ENCODE peak calls at places on chromosomes 5 and 9, in ten cellular contexts. X, R, Z, T, B, M, J, G, L and S are unnamed samples.

GRCh38 chr5:91272858-91273257 is 110.3 kb downstream of the ARRDC3 start:
- DNase-seq in M (no peak), J (no peak), R (no peak), Z (no peak), X (no peak), B (no peak), L (no peak), T (no peak), G (no peak), S (peak)

GRCh38 chr5:83467315-83468044 is 4.1 kb upstream of the VCAN start:
- DNase-seq in T (no peak), X (peak), B (no peak), J (no peak), Z (peak), L (no peak), M (peak), R (peak), G (peak), S (no peak)

GRCh38 chr5:147857302-147858129 is 21.0 kb upstream of the SCGB3A2 start:
- DNase-seq in X (no peak), B (peak), J (peak), Z (peak), M (peak), R (no peak), L (no peak), T (peak), G (peak), S (peak)

GRCh38 chr9:33677961-33678360 is 117.4 kb upstream of the PRSS3 start:
- DNase-seq in J (no peak), G (no peak), Z (no peak), L (no peak), X (no peak), M (no peak), T (no peak), R (no peak), B (no peak), S (no peak)

GRCh38 chr9:126702501-126703329 is 89.0 kb downstream of the LMX1B start:
- DNase-seq in G (no peak), J (no peak), Z (peak), R (no peak), X (no peak), T (peak), L (no peak), B (peak), M (no peak), S (no peak)

GRCh38 chr9:14189578-14189977 is 124.4 kb downstream of the NFIB start:
- DNase-seq in J (no peak), M (peak), G (no peak), L (no peak), B (no peak), Z (no peak), T (no peak), X (no peak), R (no peak), S (no peak)

GRCh38 chr5:16066320-16066719 is 113.3 kb downstream of the MARCHF11 start:
- DNase-seq in Z (no peak), B (no peak), X (no peak), G (no peak), L (no peak), T (no peak), R (no peak), M (no peak), J (no peak), S (no peak)

GRCh38 chr5:140342287-140342686 is 4.1 kb downstream of the HBEGF start:
- DNase-seq in Z (no peak), L (no peak), T (peak), B (no peak), J (no peak), R (no peak), G (no peak), X (no peak), M (no peak), S (peak)

GRCh38 chr5:40227366-40227765 is 452.3 kb upstream of the PTGER4 start:
- DNase-seq in L (no peak), X (no peak), Z (no peak), G (peak), M (peak), R (no peak), T (no peak), J (no peak), B (no peak), S (no peak)

GRCh38 chr5:86175224-86175623 is 442.5 kb upstream of the COX7C start:
- DNase-seq in B (no peak), T (no peak), X (no peak), Z (no peak), J (no peak), M (no peak), R (no peak), G (no peak), L (no peak), S (peak)

GRCh38 chr9:124659099-124659659 is 111.9 kb downstream of the NR6A1 start:
- DNase-seq in J (peak), T (peak), Z (peak), X (peak), M (peak), L (no peak), G (peak), B (peak), R (peak), S (peak)

GRCh38 chr9:98944130-98945074 is 695 bp downstream of the COL15A1 start:
- DNase-seq in G (no peak), B (no peak), T (peak), Z (peak), X (no peak), R (peak), L (no peak), J (no peak), M (no peak), S (no peak)

GRCh38 chr5:41181691-41182564 is 31.4 kb downstream of the C6 start:
- DNase-seq in B (no peak), X (no peak), R (no peak), J (peak), T (no peak), Z (no peak), G (no peak), M (no peak), L (no peak), S (no peak)

GRCh38 chr9:111842313-111842712 is 47.6 kb upstream of the SHOC1 start:
- DNase-seq in Z (no peak), L (no peak), M (peak), G (peak), T (no peak), B (no peak), J (no peak), R (no peak), X (no peak), S (no peak)

GRCh38 chr5:151671979-151672378 is 14.7 kb downstream of the SPARC start:
- DNase-seq in G (peak), R (no peak), Z (peak), B (no peak), L (no peak), J (no peak), X (no peak), T (no peak), M (peak), S (no peak)

GRCh38 chr5:67588389-67588788 is 391.8 kb upstream of the CD180 start:
- DNase-seq in R (no peak), X (no peak), B (no peak), T (no peak), G (no peak), M (no peak), Z (no peak), J (no peak), L (no peak), S (no peak)

GRCh38 chr9:134642385-134643181 is 980 bp downstream of the COL5A1 start:
- DNase-seq in L (no peak), R (peak), X (peak), B (peak), G (peak), Z (peak), M (peak), J (no peak), T (no peak), S (no peak)

GRCh38 chr9:806285-807156 is 35.0 kb upstream of the DMRT1 start:
- DNase-seq in B (no peak), M (peak), R (no peak), J (peak), L (no peak), X (no peak), T (no peak), G (peak), Z (no peak), S (no peak)

GRCh38 chr9:17627641-17628040 is 48.8 kb downstream of the SH3GL2 start:
- DNase-seq in Z (no peak), L (no peak), G (no peak), J (no peak), B (no peak), T (no peak), X (no peak), R (no peak), M (no peak), S (no peak)

GRCh38 chr5:107284822-107285510 is 385.8 kb downstream of the EFNA5 start:
- DNase-seq in X (no peak), Z (peak), M (peak), R (no peak), L (no peak), T (no peak), J (peak), G (peak), B (no peak), S (no peak)

GRCh38 chr9:133684461-133685361 is 48.5 kb downstream of the DBH start:
- DNase-seq in J (no peak), X (peak), Z (no peak), M (no peak), L (no peak), T (peak), R (peak), B (no peak), G (no peak), S (no peak)

GRCh38 chr5:141785135-141785534 is 93.1 kb downstream of the PCDH1 start:
- DNase-seq in M (no peak), T (no peak), Z (peak), X (no peak), B (no peak), G (no peak), J (peak), L (no peak), R (no peak), S (no peak)

GRCh38 chr5:1368236-1368635 is 23.3 kb upstream of the CLPTM1L start:
- DNase-seq in R (no peak), G (no peak), B (no peak), Z (no peak), L (no peak), T (no peak), M (no peak), J (peak), X (no peak), S (no peak)

GRCh38 chr5:65812648-65813047 is 90.6 kb downstream of the NLN start:
- DNase-seq in R (no peak), M (no peak), J (peak), X (no peak), L (no peak), T (no peak), Z (no peak), G (no peak), B (no peak), S (no peak)

GRCh38 chr9:13614060-13614459 is 334.6 kb upstream of the MPDZ start:
- DNase-seq in M (no peak), J (no peak), R (no peak), T (no peak), Z (no peak), L (no peak), G (no peak), X (no peak), B (peak), S (no peak)

GRCh38 chr9:83588256-83588655 is 34.7 kb upstream of the IDNK start:
- DNase-seq in J (no peak), B (no peak), R (no peak), Z (no peak), G (no peak), X (no peak), L (no peak), M (no peak), T (no peak), S (no peak)

GRCh38 chr5:152853361-152853760 is 448.3 kb upstream of the NMUR2 start:
- DNase-seq in M (no peak), B (no peak), Z (no peak), X (no peak), L (no peak), G (no peak), T (no peak), R (no peak), J (no peak), S (no peak)

GRCh38 chr5:117681855-117682254 is 1107.2 kb upstream of the SEMA6A start:
- DNase-seq in G (no peak), B (no peak), M (no peak), T (no peak), X (no peak), R (no peak), J (no peak), Z (no peak), L (no peak), S (no peak)

GRCh38 chr9:18261143-18261542 is 212.8 kb upstream of the ADAMTSL1 start:
- DNase-seq in Z (no peak), R (no peak), L (no peak), G (peak), X (no peak), T (no peak), J (no peak), M (no peak), B (no peak), S (no peak)

GRCh38 chr9:76756273-76756650 is 8.0 kb upstream of the PCA3 start:
- DNase-seq in R (no peak), M (peak), T (peak), B (peak), G (peak), Z (no peak), X (peak), J (peak), L (no peak), S (no peak)

GRCh38 chr9:132768932-132769894 is 98.9 kb downstream of the GTF3C4 start:
- DNase-seq in T (no peak), B (peak), Z (peak), X (no peak), R (peak), J (peak), M (peak), G (peak), L (peak), S (peak)

GRCh38 chr9:130138791-130139190 is 33.4 kb upstream of the NCS1 start:
- DNase-seq in X (peak), J (no peak), T (peak), R (peak), L (no peak), B (no peak), G (peak), M (peak), Z (peak), S (no peak)

GRCh38 chr5:68884893-68885292 is 208.9 kb upstream of the SLC30A5 start:
- DNase-seq in G (peak), X (no peak), R (no peak), M (peak), L (no peak), B (no peak), J (peak), T (no peak), Z (no peak), S (no peak)

GRCh38 chr5:39186289-39186688 is 33.1 kb downstream of the FYB1 start:
- DNase-seq in Z (no peak), X (no peak), M (no peak), R (no peak), G (no peak), B (no peak), T (no peak), L (no peak), J (no peak), S (no peak)

GRCh38 chr5:40236001-40236400 is 443.7 kb upstream of the PTGER4 start:
- DNase-seq in G (no peak), M (peak), J (no peak), Z (no peak), R (no peak), B (no peak), L (no peak), T (no peak), X (no peak), S (no peak)

GRCh38 chr5:172979778-172980177 is 3.8 kb upstream of the ATP6V0E1 start:
- DNase-seq in X (no peak), R (no peak), L (no peak), M (peak), T (no peak), J (no peak), G (no peak), B (no peak), Z (no peak), S (no peak)

GRCh38 chr5:101580591-101580990 is 677.5 kb upstream of the ST8SIA4 start:
- DNase-seq in M (peak), T (no peak), J (no peak), R (no peak), L (no peak), B (no peak), G (no peak), X (no peak), Z (no peak), S (no peak)

GRCh38 chr9:122053951-122054350 is 39.2 kb downstream of the TTLL11 start:
- DNase-seq in M (peak), B (no peak), G (peak), R (no peak), L (no peak), T (no peak), Z (no peak), X (no peak), J (no peak), S (no peak)

DNA sequence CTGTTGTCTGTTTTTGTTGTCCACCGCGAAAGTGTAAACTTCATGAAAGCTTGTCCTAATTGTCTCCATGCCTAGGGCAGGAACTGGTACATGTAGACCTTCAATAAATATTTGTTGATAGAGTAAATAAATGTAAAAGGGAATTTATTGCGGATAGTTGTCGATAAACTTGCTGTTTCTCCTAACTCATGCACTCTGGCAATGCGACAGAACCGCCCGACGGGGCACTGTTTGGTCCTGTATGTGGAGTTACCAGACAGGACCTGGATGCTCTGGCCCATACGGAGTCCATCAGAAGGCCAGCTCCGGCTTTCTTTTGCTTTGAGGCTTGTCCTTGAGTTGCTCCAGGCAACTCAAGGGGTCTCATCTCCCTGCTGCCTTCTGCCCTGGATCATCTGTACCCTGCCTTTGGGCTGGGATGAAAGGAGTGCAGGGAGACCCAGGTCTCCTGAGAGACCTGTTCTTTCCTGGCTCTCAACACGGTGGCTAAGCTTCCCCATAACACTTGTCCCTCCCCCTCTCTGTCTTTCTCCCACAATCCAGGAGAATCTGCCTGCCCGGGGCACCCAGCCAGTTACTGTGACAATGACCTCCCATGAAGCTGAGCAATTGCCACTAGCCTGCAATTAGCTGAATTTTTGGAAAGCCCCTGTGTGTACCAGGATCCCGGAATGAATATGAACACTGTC is 149.5 kb upstream of the PTCH1 start:
- DNase-seq in G (no peak), J (no peak), R (no peak), L (no peak), M (no peak), B (no peak), Z (no peak), X (no peak), T (no peak), S (no peak)
- H3K4me3 ChIP-seq in G (no peak), J (no peak), R (no peak), L (no peak), M (no peak), B (no peak), Z (no peak), X (no peak), T (no peak), S (no peak)

DNA sequence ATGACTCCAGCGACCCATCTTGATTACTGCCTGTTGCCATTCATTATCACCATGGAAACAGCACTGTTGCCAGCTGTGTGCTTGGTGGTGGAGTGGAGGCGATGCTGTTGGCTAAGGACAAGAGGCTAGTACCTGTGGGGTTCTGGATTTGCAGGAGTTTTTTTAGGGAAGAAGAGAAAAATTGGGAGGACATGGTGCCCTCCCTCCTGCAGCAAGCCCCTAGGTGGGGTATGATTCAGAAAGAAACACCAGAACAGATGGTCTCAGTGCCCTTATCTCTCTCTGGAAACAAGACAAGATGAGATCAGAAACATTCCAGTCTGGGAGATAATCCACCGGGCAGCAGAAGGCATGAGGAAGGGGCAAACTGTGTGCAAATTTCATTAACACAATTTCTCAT is 87.8 kb upstream of the TLR4 start:
- DNase-seq in Z (no peak), R (no peak), G (no peak), T (no peak), M (no peak), X (no peak), L (no peak), J (peak), B (peak), S (no peak)
- H3K4me3 ChIP-seq in Z (no peak), R (no peak), G (no peak), T (no peak), M (no peak), X (no peak), L (no peak), J (no peak), B (no peak), S (no peak)

GRCh38 chr5:125587631-125588030 is 835.6 kb upstream of the GRAMD2B start:
- DNase-seq in R (no peak), L (no peak), T (no peak), Z (no peak), M (no peak), X (no peak), J (no peak), B (no peak), G (peak), S (no peak)

GRCh38 chr5:125595095-125595494 is 828.1 kb upstream of the GRAMD2B start:
- DNase-seq in Z (no peak), R (peak), M (no peak), G (peak), T (peak), J (no peak), B (no peak), X (no peak), L (no peak), S (no peak)

GRCh38 chr5:125595845-125596244 is 827.4 kb upstream of the GRAMD2B start:
- DNase-seq in R (no peak), X (no peak), Z (no peak), B (no peak), L (no peak), J (no peak), T (no peak), G (no peak), M (no peak), S (no peak)

GRCh38 chr5:125597338-125597737 is 825.9 kb upstream of the GRAMD2B start:
- DNase-seq in B (no peak), J (no peak), R (no peak), T (no peak), Z (no peak), L (no peak), X (no peak), G (peak), M (peak), S (no peak)

DNA sequence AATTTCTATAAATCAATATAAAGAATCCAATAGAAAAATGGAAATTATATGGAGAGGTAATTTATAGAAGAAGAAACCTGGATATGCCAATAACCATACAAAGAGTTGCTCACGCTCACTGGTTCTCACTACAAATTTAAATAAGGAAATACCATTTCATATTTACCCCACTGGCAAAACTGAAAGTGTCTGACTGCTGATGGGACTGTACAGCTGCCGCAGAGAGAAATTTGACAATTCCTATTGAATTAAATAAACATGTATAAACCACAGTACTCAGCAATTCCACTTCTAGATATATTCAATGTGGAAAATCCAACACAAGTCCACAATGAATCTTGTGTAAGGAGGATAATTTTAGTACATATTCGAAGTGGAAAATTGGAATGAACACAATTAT is 830.4 kb upstream of the GRAMD2B start:
- DNase-seq in R (no peak), Z (no peak), X (no peak), J (no peak), G (no peak), B (no peak), T (no peak), L (no peak), M (no peak), S (no peak)
- H3K4me3 ChIP-seq in R (no peak), Z (no peak), X (no peak), J (no peak), G (no peak), B (no peak), T (no peak), L (no peak), M (no peak), S (no peak)

DNA sequence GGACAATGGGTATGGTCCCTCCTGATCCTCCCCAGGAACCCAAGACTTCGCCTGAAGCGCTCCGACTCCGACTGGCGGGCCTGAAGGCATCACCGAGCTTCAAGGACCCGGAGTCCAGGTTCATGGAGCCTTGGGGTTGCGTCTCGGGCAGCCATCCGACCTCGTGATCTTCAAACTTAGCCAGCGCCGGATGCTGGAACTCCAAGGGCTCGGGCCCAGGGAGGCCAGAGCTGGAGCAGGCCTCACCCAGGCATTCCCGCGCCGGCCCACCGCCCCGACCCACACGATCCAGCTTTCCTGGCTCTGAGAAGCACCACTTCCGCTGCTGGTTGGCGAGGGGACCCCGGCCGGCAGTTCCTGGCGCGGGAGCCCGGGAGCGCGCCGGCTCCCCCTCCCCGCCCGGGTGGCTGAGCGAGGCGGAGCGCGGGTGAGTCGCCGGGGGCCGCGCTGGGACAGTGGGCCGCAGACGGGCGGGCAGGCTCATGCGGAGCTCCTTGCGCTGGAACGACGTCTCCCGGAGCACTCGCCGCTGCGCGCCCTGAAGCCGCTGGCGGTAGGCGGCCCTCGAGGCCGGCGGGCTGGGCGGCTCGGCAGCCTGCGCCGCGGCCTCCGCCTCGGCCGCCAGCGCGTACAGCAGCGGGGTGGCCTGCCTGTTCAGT is 5.2 kb downstream of the SHROOM1 start:
- DNase-seq in X (no peak), G (no peak), R (no peak), Z (no peak), J (no peak), M (no peak), B (no peak), T (no peak), L (no peak), S (no peak)
- H3K4me3 ChIP-seq in X (no peak), G (no peak), R (peak), Z (no peak), J (no peak), M (no peak), B (no peak), T (peak), L (peak), S (peak)